ENCODE peak calls at places on chromosomes 5 and 9, in five cellular contexts. P, W, D, X and U are unnamed samples. For H3K36me3, the result is how much of the 10 kb centered on the place peaks cover.

GRCh38 chr9:137905740-137906139 is 28.2 kb downstream of the CACNA1B start:
- DNase-seq in P (no peak), W (no peak), D (no peak), X (no peak), U (peak)

GRCh38 chr5:175816348-175816747 is 55.0 kb upstream of the CPLX2 start:
- DNase-seq in P (no peak), W (no peak), D (no peak), X (no peak), U (no peak)

GRCh38 chr5:96716007-96716406 is 53.8 kb downstream of the CAST start:
- DNase-seq in P (no peak), W (no peak), D (no peak), X (no peak), U (no peak)

GRCh38 chr5:15992918-15993317 is 186.7 kb downstream of the MARCHF11 start:
- DNase-seq in P (no peak), W (no peak), D (no peak), X (no peak), U (no peak)

GRCh38 chr9:125262217-125262991 is 778 bp downstream of the GAPVD1 start:
- DNase-seq in P (no peak), W (no peak), D (no peak), X (no peak), U (no peak)

GRCh38 chr5:1005904-1006655 is 2.5 kb upstream of the NKD2 start:
- DNase-seq in P (no peak), W (peak), D (peak), X (no peak), U (no peak)

GRCh38 chr9:120522558-120522957 is 57.4 kb downstream of the CDK5RAP2 start:
- DNase-seq in P (no peak), W (no peak), D (no peak), X (no peak), U (no peak)

GRCh38 chr5:5497132-5497748 is 74.8 kb downstream of the ICE1 start:
- DNase-seq in P (peak), W (peak), D (peak), X (no peak), U (no peak)

GRCh38 chr5:133232435-133232834 is 180.6 kb downstream of the HSPA4 start:
- DNase-seq in P (no peak), W (no peak), D (no peak), X (no peak), U (no peak)

GRCh38 chr9:135562235-135562745 is 734 bp downstream of the PAEP start:
- DNase-seq in P (no peak), W (no peak), D (no peak), X (no peak), U (no peak)

GRCh38 chr9:5910413-5911057 is 19.8 kb downstream of the MLANA start:
- DNase-seq in P (no peak), W (no peak), D (no peak), X (no peak), U (no peak)

GRCh38 chr5:34660444-34660843 is 4.3 kb downstream of the RAI14 start:
- DNase-seq in P (no peak), W (no peak), D (no peak), X (no peak), U (no peak)

GRCh38 chr9:114909657-114910056 is 20.7 kb downstream of the TNFSF8 start:
- DNase-seq in P (no peak), W (no peak), D (no peak), X (no peak), U (no peak)

GRCh38 chr5:122704247-122705036 is 70.4 kb upstream of the SNX2 start:
- DNase-seq in P (no peak), W (no peak), D (no peak), X (no peak), U (peak)

GRCh38 chr5:72817639-72818266 is 1.3 kb downstream of the TNPO1 start:
- DNase-seq in P (no peak), W (no peak), D (no peak), X (no peak), U (no peak)

GRCh38 chr9:121222524-121223171 is 21.0 kb upstream of the RAB14 start:
- DNase-seq in P (no peak), W (no peak), D (no peak), X (no peak), U (peak)

GRCh38 chr9:96048954-96049831 is 173.7 kb downstream of the ERCC6L2 start:
- DNase-seq in P (no peak), W (peak), D (no peak), X (peak), U (no peak)

GRCh38 chr5:10578869-10579268 is 15.0 kb downstream of the ANKRD33B start:
- DNase-seq in P (no peak), W (no peak), D (no peak), X (no peak), U (no peak)

GRCh38 chr9:132525308-132525707 is 57.1 kb upstream of the BARHL1 start:
- DNase-seq in P (no peak), W (no peak), D (no peak), X (no peak), U (no peak)

GRCh38 chr5:160473736-160474483 is 52.3 kb downstream of the PTTG1 start:
- DNase-seq in P (no peak), W (no peak), D (no peak), X (no peak), U (no peak)

GRCh38 chr9:93601666-93602065 is 25.3 kb downstream of the PHF2 start:
- DNase-seq in P (no peak), W (no peak), D (no peak), X (no peak), U (no peak)

GRCh38 chr9:84397822-84398221 is 57.3 kb upstream of the SLC28A3 start:
- DNase-seq in P (no peak), W (no peak), D (no peak), X (no peak), U (no peak)

DNA sequence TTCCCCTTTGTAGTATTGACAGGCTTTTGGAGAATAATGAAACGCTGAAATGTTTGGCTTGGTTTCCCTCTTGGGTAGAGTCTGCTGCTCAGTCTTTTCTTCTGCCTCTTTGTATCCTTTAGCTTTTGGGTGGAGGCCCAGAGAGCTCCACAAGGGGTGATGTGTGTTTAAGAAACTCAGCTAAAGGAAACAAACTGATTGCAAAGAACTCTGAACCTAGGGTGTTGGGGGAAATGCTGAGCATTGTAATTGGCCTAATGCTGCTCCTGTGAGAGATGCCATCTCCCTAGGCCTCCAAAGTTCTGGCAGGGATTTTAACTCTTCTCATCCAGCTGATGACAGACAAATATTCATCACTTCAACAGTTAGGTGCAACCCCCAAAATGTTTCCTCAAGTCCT is 30.7 kb upstream of the ZSWIM6 start:
- DNase-seq in P (no peak), W (no peak), D (no peak), X (no peak), U (no peak)
- TF ChIP-seq CTCF in P (no peak), W (no peak), D (no peak), X (no peak), U (no peak)

DNA sequence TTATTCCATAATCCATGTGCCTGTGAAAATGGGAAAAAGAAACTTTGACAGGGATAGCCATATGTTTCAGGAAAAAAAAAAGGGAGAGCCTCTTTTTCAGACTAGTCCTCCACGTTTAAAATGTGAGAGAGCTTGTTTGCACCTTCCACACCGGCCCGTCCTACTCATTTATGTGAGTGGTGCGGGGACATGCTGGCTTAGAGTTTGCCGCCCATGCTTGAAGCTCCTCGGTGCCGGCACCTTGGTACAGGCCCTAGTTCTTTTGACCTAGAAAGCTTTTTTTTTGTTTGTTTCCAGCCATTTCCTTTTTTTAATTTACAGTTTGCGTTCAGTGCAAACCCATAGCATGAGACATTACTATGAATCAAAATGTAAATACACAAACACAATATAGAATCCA is 27.8 kb downstream of the PSAT1 start:
- DNase-seq in P (no peak), W (no peak), D (no peak), X (no peak), U (no peak)
- H3K36me3 ChIP-seq in P (half or more), W (under half), D (under half), X (under half), U (under half)

DNA sequence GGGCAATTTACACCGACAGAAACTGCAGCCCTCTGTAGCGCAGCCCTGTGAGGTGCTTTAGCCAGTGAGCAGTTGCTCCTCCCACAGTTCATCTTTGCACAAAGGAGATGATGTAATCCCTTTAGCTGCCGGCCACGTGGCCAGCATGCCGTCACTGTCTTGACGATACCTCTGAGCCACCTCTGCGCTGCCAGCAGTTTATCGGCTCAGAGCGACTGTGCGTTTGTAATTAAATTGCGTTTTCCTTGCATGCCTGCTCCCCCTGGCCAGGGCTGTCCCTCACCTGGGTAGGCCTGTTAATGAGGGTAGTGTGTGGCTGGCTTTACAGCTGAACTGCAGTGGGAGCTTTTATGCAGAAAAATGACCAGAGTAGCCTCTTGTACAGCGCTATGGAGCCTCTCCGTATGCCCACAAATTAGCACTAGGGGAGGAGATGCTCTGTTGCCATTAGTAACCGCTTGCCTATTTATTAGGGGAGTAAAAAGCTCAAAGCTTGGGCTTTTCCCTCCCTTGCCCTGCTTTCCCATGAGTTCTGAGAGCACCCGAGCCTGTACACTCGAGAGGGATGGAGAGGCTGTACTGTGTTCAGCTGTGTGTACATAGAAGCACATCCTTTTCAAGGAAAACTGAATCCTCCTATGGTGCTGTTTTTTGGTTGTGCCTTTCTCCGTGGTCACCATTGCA is 107.1 kb downstream of the TRIO start:
- DNase-seq in P (peak), W (peak), D (peak), X (peak), U (peak)
- H3K4me3 ChIP-seq in P (peak), W (peak), D (peak), X (no peak), U (peak)

GRCh38 chr5:179768326-179769085 is 25.3 kb upstream of the LTC4S start:
- DNase-seq in P (no peak), W (no peak), D (no peak), X (no peak), U (no peak)
- TF ChIP-seq CTCF in P (no peak), W (no peak), D (no peak), X (no peak), U (no peak)

GRCh38 chr9:28651050-28651722 is 1077.9 kb upstream of the C9orf72 start:
- DNase-seq in P (no peak), W (no peak), D (no peak), X (no peak), U (no peak)

GRCh38 chr9:28650327-28650726 is 1077.0 kb upstream of the C9orf72 start:
- DNase-seq in P (no peak), W (no peak), D (no peak), X (no peak), U (no peak)

GRCh38 chr9:28648723-28649122 is 1075.4 kb upstream of the C9orf72 start:
- DNase-seq in P (no peak), W (no peak), D (no peak), X (no peak), U (no peak)
- H3K36me3 ChIP-seq in P (under half), W (under half), D (under half), X (under half), U (under half)

GRCh38 chr5:151094861-151095260 is 14.0 kb upstream of the TNIP1 start:
- DNase-seq in P (no peak), W (peak), D (no peak), X (no peak), U (no peak)

GRCh38 chr5:151095341-151096000 is 14.6 kb upstream of the TNIP1 start:
- DNase-seq in P (no peak), W (peak), D (peak), X (peak), U (peak)

GRCh38 chr5:151094054-151094858 is 13.4 kb upstream of the TNIP1 start:
- DNase-seq in P (no peak), W (no peak), D (no peak), X (no peak), U (no peak)

GRCh38 chr5:151092750-151093149 is 11.9 kb upstream of the TNIP1 start:
- DNase-seq in P (no peak), W (no peak), D (no peak), X (no peak), U (no peak)

DNA sequence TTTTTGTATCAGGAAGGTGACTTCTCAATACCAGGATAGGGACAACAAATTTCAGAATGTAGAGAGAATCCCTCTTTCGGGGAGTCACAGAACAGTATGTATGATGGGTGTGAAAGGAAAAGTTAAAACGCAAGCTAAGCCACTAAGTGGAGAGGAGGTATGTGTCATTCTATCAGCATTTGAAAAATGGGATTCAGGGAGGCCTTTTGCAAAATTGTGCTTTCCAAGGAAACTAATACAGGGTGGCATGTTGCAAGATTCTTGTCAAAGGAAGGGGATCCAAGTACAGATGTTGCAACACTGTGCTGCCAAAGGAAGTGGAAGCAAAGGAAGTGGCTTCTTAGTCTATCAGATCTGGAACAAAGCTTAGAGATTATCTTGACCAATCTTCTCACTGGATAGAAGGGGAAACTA is 12.6 kb upstream of the TNIP1 start:
- DNase-seq in P (peak), W (no peak), D (peak), X (no peak), U (no peak)
- H3K4me3 ChIP-seq in P (no peak), W (no peak), D (no peak), X (no peak), U (no peak)

GRCh38 chr9:76333964-76334363 is 60.3 kb downstream of the RFK start:
- DNase-seq in P (no peak), W (no peak), D (no peak), X (no peak), U (no peak)

GRCh38 chr9:76338418-76338817 is 55.8 kb downstream of the RFK start:
- DNase-seq in P (no peak), W (no peak), D (no peak), X (no peak), U (no peak)

GRCh38 chr9:76341616-76342015 is 52.6 kb downstream of the RFK start:
- DNase-seq in P (no peak), W (no peak), D (no peak), X (no peak), U (no peak)

GRCh38 chr9:76333319-76333880 is 60.8 kb downstream of the RFK start:
- DNase-seq in P (no peak), W (no peak), D (no peak), X (no peak), U (no peak)

GRCh38 chr9:76336027-76336426 is 58.2 kb downstream of the RFK start:
- DNase-seq in P (no peak), W (no peak), D (no peak), X (no peak), U (no peak)
- TF ChIP-seq CTCF in P (no peak), W (no peak), D (no peak), X (no peak), U (no peak)

DNA sequence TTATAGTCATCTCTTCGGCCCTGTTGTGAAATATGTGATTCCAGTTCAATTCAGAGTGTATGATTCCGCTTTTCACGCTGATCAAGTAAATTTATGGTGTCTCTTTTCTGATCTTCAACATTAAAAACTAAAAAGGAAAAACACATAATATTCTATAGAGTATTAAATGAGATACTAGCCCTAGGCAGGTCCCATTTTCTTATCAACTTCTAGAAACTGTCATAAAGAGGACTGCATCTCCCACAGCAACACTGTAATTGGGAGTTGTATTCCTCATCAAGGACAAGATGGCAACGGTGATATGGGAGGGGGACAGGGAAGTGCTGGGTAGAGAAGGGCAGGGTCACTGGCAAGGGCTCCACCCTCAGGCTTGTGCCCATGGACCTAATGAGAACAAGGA is 71.6 kb downstream of the GOLM1 start:
- DNase-seq in P (no peak), W (no peak), D (no peak), X (no peak), U (no peak)
- H3K36me3 ChIP-seq in P (half or more), W (under half), D (under half), X (under half), U (under half)